ENCODE peak calls at places on chromosome 6, in eight cellular contexts. H, W, Y, P, Q, F, A and X are unnamed samples.

GRCh38 chr6:10441004-10441654 is 26.3 kb upstream of the TFAP2A start:
- DNase-seq in H (no peak), W (peak; percentile 91), Y (no peak), P (peak; percentile 92), Q (peak; percentile 97), F (no peak), A (no peak), X (no peak)

GRCh38 chr6:54053893-54054391 is 57.3 kb upstream of the MLIP start:
- DNase-seq in H (no peak), W (peak; percentile 76), Y (no peak), P (peak; percentile 93), Q (peak; percentile 90), F (no peak), A (no peak), X (no peak)

GRCh38 chr6:29845405-29846006 is 17.9 kb downstream of the HLA-G start:
- DNase-seq in H (no peak), W (no peak), Y (peak; percentile 35), P (no peak), Q (peak; percentile 42), F (no peak), A (peak; percentile 23), X (no peak)

GRCh38 chr6:170212956-170213636 is 77.8 kb downstream of the DLL1 start:
- DNase-seq in H (no peak), W (no peak), Y (no peak), P (no peak), Q (no peak), F (no peak), A (no peak), X (no peak)

GRCh38 chr6:75283907-75284284 is 696 bp downstream of the TMEM30A start:
- DNase-seq in H (no peak), W (no peak), Y (peak; percentile 34), P (no peak), Q (no peak), F (peak; percentile 25), A (no peak), X (no peak)

GRCh38 chr6:31122803-31123706 is 2.8 kb upstream of the CDSN start:
- DNase-seq in H (peak; percentile 68), W (peak; percentile 84), Y (no peak), P (peak; percentile 93), Q (peak; percentile 93), F (peak; percentile 82), A (no peak), X (no peak)

GRCh38 chr6:157830354-157831017 is 7.4 kb downstream of the SNX9 start:
- DNase-seq in H (no peak), W (no peak), Y (no peak), P (no peak), Q (no peak), F (peak; percentile 84), A (no peak), X (no peak)

GRCh38 chr6:170505306-170505705 is 47.8 kb downstream of the PSMB1 start:
- DNase-seq in H (no peak), W (no peak), Y (no peak), P (no peak), Q (no peak), F (peak; percentile 10), A (no peak), X (peak; percentile 95)

GRCh38 chr6:90399970-90400369 is 103.3 kb upstream of the BACH2 start:
- DNase-seq in H (no peak), W (no peak), Y (no peak), P (peak; percentile 33), Q (no peak), F (no peak), A (no peak), X (no peak)

GRCh38 chr6:43547202-43547601 is 28.6 kb downstream of the XPO5 start:
- DNase-seq in H (no peak), W (no peak), Y (no peak), P (no peak), Q (no peak), F (no peak), A (no peak), X (no peak)

GRCh38 chr6:121951918-121952379 is 447.5 kb upstream of the HSF2 start:
- DNase-seq in H (no peak), W (peak; percentile 94), Y (no peak), P (peak; percentile 40), Q (peak; percentile 96), F (no peak), A (no peak), X (no peak)